ENCODE peak calls at places on chromosome 1, in six cellular contexts. One of them, this sample, is unnamed.

GRCh38 chr1:176515310-176515709 is 52.3 kb downstream of the PAPPA2 start:
- DNase-seq in anterior cingulate cortex: no peak
- DNase-seq in HCT116: no peak
- DNase-seq in 8988T: no peak
- DNase-seq in left ventricle myocardium superior: no peak
- DNase-seq in NCI-H748 treated with DMSO at 0.1 percent for 48 hours: peak
- DNase-seq in this sample: no peak

GRCh38 chr1:23701996-23702395 is 10.4 kb downstream of the RPL11 start:
- DNase-seq in 8988T: no peak
- DNase-seq in anterior cingulate cortex: no peak
- DNase-seq in HCT116: no peak
- DNase-seq in left ventricle myocardium superior: no peak
- DNase-seq in NCI-H748 treated with DMSO at 0.1 percent for 48 hours: no peak
- DNase-seq in this sample: no peak

GRCh38 chr1:211637066-211637465 is 38.4 kb downstream of the NEK2 start:
- DNase-seq in anterior cingulate cortex: no peak
- DNase-seq in 8988T: no peak
- DNase-seq in left ventricle myocardium superior: no peak
- DNase-seq in NCI-H748 treated with DMSO at 0.1 percent for 48 hours: no peak
- DNase-seq in HCT116: no peak
- DNase-seq in this sample: no peak

GRCh38 chr1:229378586-229379442 is 36.0 kb upstream of the CCSAP start:
- DNase-seq in anterior cingulate cortex: no peak
- DNase-seq in NCI-H748 treated with DMSO at 0.1 percent for 48 hours: no peak
- DNase-seq in HCT116: no peak
- DNase-seq in 8988T: no peak
- DNase-seq in left ventricle myocardium superior: no peak
- DNase-seq in this sample: no peak

GRCh38 chr1:242467556-242468145 is 56.8 kb downstream of the PLD5 start:
- DNase-seq in 8988T: peak
- DNase-seq in anterior cingulate cortex: peak
- DNase-seq in HCT116: peak
- DNase-seq in NCI-H748 treated with DMSO at 0.1 percent for 48 hours: peak
- DNase-seq in left ventricle myocardium superior: peak
- DNase-seq in this sample: no peak

GRCh38 chr1:226479432-226479831 is 69.1 kb upstream of the STUM start:
- DNase-seq in HCT116: no peak
- DNase-seq in 8988T: no peak
- DNase-seq in NCI-H748 treated with DMSO at 0.1 percent for 48 hours: no peak
- DNase-seq in anterior cingulate cortex: no peak
- DNase-seq in left ventricle myocardium superior: no peak
- DNase-seq in this sample: no peak

GRCh38 chr1:110176299-110176956 is 26.1 kb downstream of the SLC6A17 start:
- DNase-seq in 8988T: no peak
- DNase-seq in HCT116: no peak
- DNase-seq in anterior cingulate cortex: no peak
- DNase-seq in left ventricle myocardium superior: peak
- DNase-seq in NCI-H748 treated with DMSO at 0.1 percent for 48 hours: peak
- DNase-seq in this sample: peak

GRCh38 chr1:200262326-200262965 is 147.4 kb downstream of the ZNF281 start:
- DNase-seq in left ventricle myocardium superior: no peak
- DNase-seq in NCI-H748 treated with DMSO at 0.1 percent for 48 hours: no peak
- DNase-seq in 8988T: no peak
- DNase-seq in anterior cingulate cortex: no peak
- DNase-seq in HCT116: no peak
- DNase-seq in this sample: no peak

GRCh38 chr1:1347663-1348419 is 1.4 kb downstream of the DVL1 start:
- DNase-seq in 8988T: peak
- DNase-seq in anterior cingulate cortex: no peak
- DNase-seq in HCT116: peak
- DNase-seq in NCI-H748 treated with DMSO at 0.1 percent for 48 hours: no peak
- DNase-seq in left ventricle myocardium superior: peak
- DNase-seq in this sample: no peak

GRCh38 chr1:58922302-58923089 is 138.6 kb upstream of the JUN start:
- DNase-seq in anterior cingulate cortex: no peak
- DNase-seq in left ventricle myocardium superior: peak
- DNase-seq in 8988T: no peak
- DNase-seq in HCT116: no peak
- DNase-seq in NCI-H748 treated with DMSO at 0.1 percent for 48 hours: no peak
- DNase-seq in this sample: peak

GRCh38 chr1:160665330-160666078 is 18.7 kb upstream of the SLAMF1 start:
- DNase-seq in HCT116: no peak
- DNase-seq in anterior cingulate cortex: no peak
- DNase-seq in 8988T: no peak
- DNase-seq in NCI-H748 treated with DMSO at 0.1 percent for 48 hours: no peak
- DNase-seq in left ventricle myocardium superior: peak
- DNase-seq in this sample: peak